ENCODE peak calls at places on chromosomes 3 and 15, in seven cellular contexts. L, R, J, O, X, I and F are unnamed samples.

GRCh38 chr3:113255100-113255853 is 43.9 kb downstream of the BOC start:
- DNase-seq in L (peak; percentile 45), R (peak; percentile 53), J (no peak), O (no peak), X (peak; percentile 50), I (peak; percentile 17), F (no peak)

GRCh38 chr15:67701669-67702068 is 123.6 kb upstream of the SKOR1 start:
- DNase-seq in L (peak; percentile 64), R (no peak), J (no peak), O (no peak), X (no peak), I (no peak), F (no peak)

GRCh38 chr15:67145710-67146109 is 80.3 kb downstream of the SMAD3 start:
- DNase-seq in L (no peak), R (no peak), J (no peak), O (no peak), X (no peak), I (no peak), F (no peak)

GRCh38 chr15:23075927-23076326 is 36.6 kb upstream of the TUBGCP5 start:
- DNase-seq in L (no peak), R (no peak), J (no peak), O (no peak), X (no peak), I (no peak), F (no peak)

GRCh38 chr15:39013262-39013661 is 448.6 kb upstream of the RASGRP1 start:
- DNase-seq in L (no peak), R (no peak), J (no peak), O (no peak), X (no peak), I (no peak), F (no peak)

GRCh38 chr3:74106882-74107281 is 482.1 kb upstream of the PDZRN3 start:
- DNase-seq in L (no peak), R (no peak), J (no peak), O (no peak), X (no peak), I (no peak), F (peak; percentile 24)

GRCh38 chr3:187966636-187967035 is 187.3 kb upstream of the LPP start:
- DNase-seq in L (no peak), R (no peak), J (no peak), O (no peak), X (no peak), I (no peak), F (no peak)

GRCh38 chr3:111737712-111738097 is 121.4 kb upstream of the PHLDB2 start:
- DNase-seq in L (peak; percentile 98), R (no peak), J (no peak), O (no peak), X (no peak), I (no peak), F (peak; percentile 90)

GRCh38 chr3:14565791-14566588 is 25.8 kb upstream of the GRIP2 start:
- DNase-seq in L (peak; percentile 26), R (no peak), J (no peak), O (no peak), X (no peak), I (no peak), F (no peak)

GRCh38 chr3:177476921-177477435 is 279.7 kb upstream of the TBL1XR1 start:
- DNase-seq in L (no peak), R (no peak), J (no peak), O (no peak), X (no peak), I (peak; percentile 12), F (no peak)

GRCh38 chr15:79896131-79896633 is 632 bp downstream of the MTHFS start:
- DNase-seq in L (no peak), R (no peak), J (no peak), O (no peak), X (no peak), I (no peak), F (no peak)

GRCh38 chr3:163490119-163490518 is 1588.2 kb downstream of the SI start:
- DNase-seq in L (no peak), R (peak; percentile 85), J (peak; percentile 51), O (peak; percentile 6), X (peak; percentile 85), I (peak; percentile 57), F (peak; percentile 67)

GRCh38 chr15:85543741-85544155 is 163.3 kb downstream of the AKAP13 start:
- DNase-seq in L (no peak), R (peak; percentile 39), J (peak; percentile 13), O (no peak), X (peak; percentile 55), I (no peak), F (no peak)

GRCh38 chr3:134445631-134446030 is 40.2 kb downstream of the ANAPC13 start:
- DNase-seq in L (no peak), R (no peak), J (no peak), O (no peak), X (no peak), I (peak; percentile 81), F (peak; percentile 86)

DNA sequence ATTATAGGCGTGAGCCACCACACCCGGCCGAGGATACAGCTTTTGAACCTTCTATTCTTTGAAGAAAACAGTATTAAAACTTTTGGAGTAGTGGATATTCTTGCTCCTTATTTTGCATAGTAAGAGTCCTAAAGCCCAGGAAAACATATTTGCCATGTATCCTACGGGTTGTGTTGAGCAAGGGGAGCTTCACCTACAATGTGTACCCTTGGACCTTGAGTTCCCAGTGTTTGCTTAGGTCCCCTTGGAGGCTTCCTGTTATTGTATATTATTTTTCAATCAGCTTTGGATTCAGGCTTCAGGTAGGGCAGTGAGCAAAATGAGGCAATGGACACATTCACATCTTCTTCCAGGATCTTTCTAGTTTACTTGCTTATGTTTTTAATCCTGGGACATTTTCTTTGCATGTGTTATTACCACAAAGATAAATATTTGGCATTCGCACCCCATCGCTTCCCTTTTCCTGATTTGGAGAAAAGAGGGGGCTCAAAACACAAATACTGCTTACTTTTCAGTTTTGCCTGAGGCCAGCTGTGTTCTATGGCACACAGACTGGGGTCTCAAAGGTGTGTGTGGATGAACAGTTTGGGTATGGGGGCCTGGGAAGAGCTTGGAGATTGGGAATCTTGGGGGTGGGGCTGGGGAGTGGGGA is 88.7 kb downstream of the FNDC3B start:
- DNase-seq in L (no peak), R (no peak), J (no peak), O (no peak), X (no peak), I (no peak), F (peak; percentile 40)
- H3K23ac ChIP-seq in L (peak overlapping the region; percentile 88), R (no peak overlapping the region), J (no peak overlapping the region), O (no peak overlapping the region), X (no peak overlapping the region), I (no peak overlapping the region), F (no peak overlapping the region)

GRCh38 chr15:73335471-73335870 is 33.3 kb downstream of the HCN4 start:
- DNase-seq in L (no peak), R (no peak), J (no peak), O (no peak), X (no peak), I (no peak), F (no peak)

GRCh38 chr15:73336756-73337155 is 32.0 kb downstream of the HCN4 start:
- DNase-seq in L (no peak), R (no peak), J (no peak), O (no peak), X (no peak), I (no peak), F (no peak)

GRCh38 chr15:73333001-73333400 is 35.8 kb downstream of the HCN4 start:
- DNase-seq in L (no peak), R (no peak), J (no peak), O (no peak), X (no peak), I (no peak), F (no peak)

GRCh38 chr15:73334086-73334485 is 34.7 kb downstream of the HCN4 start:
- DNase-seq in L (no peak), R (no peak), J (no peak), O (no peak), X (no peak), I (no peak), F (no peak)

GRCh38 chr15:73335026-73335425 is 33.7 kb downstream of the HCN4 start:
- DNase-seq in L (no peak), R (peak; percentile 3), J (no peak), O (no peak), X (no peak), I (no peak), F (no peak)
- H3K23ac ChIP-seq in L (no peak overlapping the region), R (no peak overlapping the region), J (no peak overlapping the region), O (no peak overlapping the region), X (no peak overlapping the region), I (no peak overlapping the region), F (no peak overlapping the region)

GRCh38 chr3:127495821-127496220 is 94.7 kb downstream of the TPRA1 start:
- DNase-seq in L (no peak), R (no peak), J (no peak), O (no peak), X (no peak), I (no peak), F (no peak)
- H3K23ac ChIP-seq in L (no peak overlapping the region), R (no peak overlapping the region), J (no peak overlapping the region), O (no peak overlapping the region), X (no peak overlapping the region), I (no peak overlapping the region), F (no peak overlapping the region)

DNA sequence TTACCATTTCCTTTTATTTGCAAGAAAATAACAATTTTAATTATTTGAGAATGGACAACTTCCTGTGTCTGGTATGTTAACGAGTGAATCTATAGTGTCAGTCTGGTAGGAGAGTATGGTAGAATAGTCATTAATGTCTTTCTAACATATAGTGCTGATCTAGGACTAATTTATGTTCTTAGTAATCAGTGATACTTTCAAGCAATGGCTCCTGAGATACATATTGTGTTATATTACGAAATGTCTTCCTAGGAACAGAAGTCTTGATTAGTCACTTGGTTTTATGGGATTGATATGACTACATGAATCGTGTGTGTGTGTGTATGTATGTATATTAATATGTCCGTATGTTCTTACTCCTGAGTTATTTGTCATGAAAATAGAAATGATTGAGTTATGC is 66.6 kb upstream of the PAQR5 start:
- DNase-seq in L (peak; percentile 7), R (no peak), J (no peak), O (no peak), X (no peak), I (no peak), F (peak; percentile 24)
- H3K23ac ChIP-seq in L (no peak overlapping the region), R (no peak overlapping the region), J (no peak overlapping the region), O (no peak overlapping the region), X (no peak overlapping the region), I (no peak overlapping the region), F (no peak overlapping the region)

DNA sequence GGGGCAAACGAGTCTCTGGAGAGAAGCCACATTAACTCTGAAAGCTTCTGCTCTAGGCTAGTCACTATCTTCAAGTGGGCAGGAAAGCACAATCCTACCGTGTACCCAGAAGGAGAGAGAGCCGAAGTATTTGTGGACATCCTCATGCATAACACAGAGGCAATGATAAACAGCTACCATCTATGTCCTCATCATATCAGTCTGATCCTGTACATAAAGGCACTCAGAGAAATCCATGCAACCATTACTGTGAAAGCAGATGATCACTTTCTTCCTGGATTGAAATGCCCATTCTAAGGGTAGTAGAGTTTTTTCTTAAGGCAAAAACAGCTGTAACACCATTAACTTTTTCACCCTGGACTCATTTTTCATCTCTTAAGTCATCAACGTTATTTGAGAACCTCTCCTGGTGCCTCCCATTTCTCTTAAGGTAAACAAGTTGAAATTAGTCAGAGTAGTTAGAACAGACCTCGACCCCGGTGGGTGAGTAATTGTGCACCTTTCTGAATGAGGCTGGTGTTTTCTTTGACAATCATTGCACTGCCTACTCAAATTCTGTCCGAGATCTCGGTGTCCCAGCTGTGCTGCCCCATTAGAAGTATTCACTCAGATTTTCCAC is 327.4 kb downstream of the SHQ1 start:
- DNase-seq in L (peak; percentile 89), R (no peak), J (no peak), O (no peak), X (no peak), I (peak; percentile 13), F (peak; percentile 46)
- H3K23ac ChIP-seq in L (no peak overlapping the region), R (no peak overlapping the region), J (no peak overlapping the region), O (no peak overlapping the region), X (no peak overlapping the region), I (no peak overlapping the region), F (no peak overlapping the region)